ENCODE peak calls at places on chromosomes 7 and 10, in seven cellular contexts. E, C, K, X, F, O and Y are unnamed samples.

GRCh38 chr10:112898540-112899395 is 51.3 kb upstream of the TCF7L2 start:
- DNase-seq in K (no peak), O (peak; percentile 83), X (peak; percentile 52), E (peak; percentile 81), F (peak; percentile 92), C (no peak), Y (no peak)

GRCh38 chr7:112938895-112939588 is 147.6 kb downstream of the GPR85 start:
- DNase-seq in F (peak; percentile 67), C (peak; percentile 31), O (peak; percentile 86), X (no peak), K (peak; percentile 20), E (peak; percentile 21), Y (no peak)

GRCh38 chr7:30936650-30937245 is 25.1 kb downstream of the AQP1 start:
- DNase-seq in O (no peak), E (no peak), C (no peak), F (no peak), X (no peak), K (no peak), Y (no peak)

GRCh38 chr7:32869716-32870115 is 21.8 kb downstream of the KBTBD2 start:
- DNase-seq in K (no peak), F (no peak), C (no peak), X (no peak), E (no peak), O (no peak), Y (no peak)

GRCh38 chr10:93751832-93752231 is 5.9 kb upstream of the LGI1 start:
- DNase-seq in O (peak; percentile 70), F (peak; percentile 55), X (no peak), C (no peak), E (peak; percentile 61), K (peak; percentile 76), Y (no peak)

GRCh38 chr10:132337019-132337418 is 5.0 kb downstream of the LRRC27 start:
- DNase-seq in E (no peak), O (peak; percentile 44), K (no peak), C (no peak), X (no peak), F (peak; percentile 63), Y (no peak)

GRCh38 chr10:132613566-132614348 is 76.2 kb downstream of the INPP5A start:
- DNase-seq in X (no peak), O (no peak), E (no peak), K (no peak), C (no peak), F (no peak), Y (no peak)

GRCh38 chr7:18475488-18475887 is 20.1 kb upstream of the HDAC9 start:
- DNase-seq in F (no peak), X (no peak), C (no peak), E (no peak), K (no peak), O (no peak), Y (no peak)